ENCODE peak calls at places on chromosomes 12 and 14, in five cellular contexts. One of them, this sample, is unnamed.

GRCh38 chr12:88362439-88362838 is 217.8 kb downstream of the KITLG start:
- DNase-seq in astrocyte: peak; percentile 53
- DNase-seq in left ventricle myocardium inferior: no peak
- DNase-seq in Panc1: no peak
- DNase-seq in lower lobe of right lung: no peak
- DNase-seq in this sample: no peak

GRCh38 chr12:131903270-131904255 is 9.1 kb downstream of the ULK1 start:
- DNase-seq in astrocyte: no peak
- DNase-seq in left ventricle myocardium inferior: no peak
- DNase-seq in Panc1: no peak
- DNase-seq in lower lobe of right lung: no peak
- DNase-seq in this sample: peak; percentile 38

GRCh38 chr14:64844272-64844671 is 35.4 kb downstream of the SPTB start:
- DNase-seq in astrocyte: no peak
- DNase-seq in left ventricle myocardium inferior: no peak
- DNase-seq in Panc1: no peak
- DNase-seq in lower lobe of right lung: no peak
- DNase-seq in this sample: no peak

GRCh38 chr12:121175383-121176119 is 34.4 kb upstream of the P2RX4 start:
- DNase-seq in astrocyte: no peak
- DNase-seq in left ventricle myocardium inferior: no peak
- DNase-seq in Panc1: no peak
- DNase-seq in lower lobe of right lung: no peak
- DNase-seq in this sample: no peak

GRCh38 chr12:30026621-30027234 is 243.0 kb upstream of the TMTC1 start:
- DNase-seq in astrocyte: peak; percentile 93
- DNase-seq in left ventricle myocardium inferior: no peak
- DNase-seq in Panc1: no peak
- DNase-seq in lower lobe of right lung: no peak
- DNase-seq in this sample: no peak

GRCh38 chr12:49766115-49766455 is 24.7 kb downstream of the TMBIM6 start:
- DNase-seq in astrocyte: no peak
- DNase-seq in left ventricle myocardium inferior: no peak
- DNase-seq in Panc1: no peak
- DNase-seq in lower lobe of right lung: no peak
- DNase-seq in this sample: no peak

GRCh38 chr12:20212658-20213387 is 155.5 kb upstream of the PDE3A start:
- DNase-seq in astrocyte: peak; percentile 99
- DNase-seq in left ventricle myocardium inferior: peak; percentile 83
- DNase-seq in Panc1: no peak
- DNase-seq in lower lobe of right lung: peak; percentile 57
- DNase-seq in this sample: peak; percentile 93

GRCh38 chr14:45716506-45716905 is 463.5 kb upstream of the MIS18BP1 start:
- DNase-seq in astrocyte: no peak
- DNase-seq in left ventricle myocardium inferior: no peak
- DNase-seq in Panc1: no peak
- DNase-seq in lower lobe of right lung: no peak
- DNase-seq in this sample: no peak

GRCh38 chr12:123902821-123903220 is 69.8 kb downstream of the CCDC92 start:
- DNase-seq in astrocyte: no peak
- DNase-seq in left ventricle myocardium inferior: no peak
- DNase-seq in Panc1: no peak
- DNase-seq in lower lobe of right lung: no peak
- DNase-seq in this sample: no peak

GRCh38 chr12:3752096-3752709 is 706 bp downstream of the CRACR2A start:
- DNase-seq in astrocyte: no peak
- DNase-seq in left ventricle myocardium inferior: peak; percentile 61
- DNase-seq in Panc1: no peak
- DNase-seq in lower lobe of right lung: peak; percentile 70
- DNase-seq in this sample: peak; percentile 68

GRCh38 chr12:124365726-124366430 is 71.0 kb downstream of the RFLNA start:
- DNase-seq in astrocyte: no peak
- DNase-seq in left ventricle myocardium inferior: no peak
- DNase-seq in Panc1: no peak
- DNase-seq in lower lobe of right lung: no peak
- DNase-seq in this sample: no peak

GRCh38 chr12:63313139-63313538 is 162.1 kb upstream of the AVPR1A start:
- DNase-seq in astrocyte: no peak
- DNase-seq in left ventricle myocardium inferior: no peak
- DNase-seq in Panc1: no peak
- DNase-seq in lower lobe of right lung: no peak
- DNase-seq in this sample: no peak

GRCh38 chr14:95662376-95663186 is 23.6 kb upstream of the TCL1B start:
- DNase-seq in astrocyte: no peak
- DNase-seq in left ventricle myocardium inferior: no peak
- DNase-seq in Panc1: no peak
- DNase-seq in lower lobe of right lung: no peak
- DNase-seq in this sample: no peak

GRCh38 chr12:113194971-113195391 is 9.5 kb downstream of the RITA1 start:
- DNase-seq in astrocyte: peak; percentile 78
- DNase-seq in left ventricle myocardium inferior: no peak
- DNase-seq in Panc1: no peak
- DNase-seq in lower lobe of right lung: no peak
- DNase-seq in this sample: no peak

GRCh38 chr14:91315844-91316267 is 71.4 kb upstream of the GPR68 start:
- DNase-seq in astrocyte: no peak
- DNase-seq in left ventricle myocardium inferior: no peak
- DNase-seq in Panc1: no peak
- DNase-seq in lower lobe of right lung: no peak
- DNase-seq in this sample: no peak

GRCh38 chr12:42477931-42478330 is 111.6 kb downstream of the PRICKLE1 start:
- DNase-seq in astrocyte: peak; percentile 33
- DNase-seq in left ventricle myocardium inferior: no peak
- DNase-seq in Panc1: no peak
- DNase-seq in lower lobe of right lung: no peak
- DNase-seq in this sample: no peak

GRCh38 chr14:101333335-101334280 is 227.7 kb upstream of the DIO3 start:
- DNase-seq in astrocyte: peak; percentile 27
- DNase-seq in left ventricle myocardium inferior: no peak
- DNase-seq in Panc1: no peak
- DNase-seq in lower lobe of right lung: no peak
- DNase-seq in this sample: no peak

GRCh38 chr14:101334656-101335055 is 226.6 kb upstream of the DIO3 start:
- DNase-seq in astrocyte: no peak
- DNase-seq in left ventricle myocardium inferior: no peak
- DNase-seq in Panc1: no peak
- DNase-seq in lower lobe of right lung: no peak
- DNase-seq in this sample: no peak

GRCh38 chr14:101337053-101337452 is 224.2 kb upstream of the DIO3 start:
- DNase-seq in astrocyte: no peak
- DNase-seq in left ventricle myocardium inferior: no peak
- DNase-seq in Panc1: no peak
- DNase-seq in lower lobe of right lung: no peak
- DNase-seq in this sample: no peak

GRCh38 chr14:101335061-101335661 is 226.1 kb upstream of the DIO3 start:
- DNase-seq in astrocyte: peak; percentile 10
- DNase-seq in left ventricle myocardium inferior: no peak
- DNase-seq in Panc1: no peak
- DNase-seq in lower lobe of right lung: no peak
- DNase-seq in this sample: no peak

DNA sequence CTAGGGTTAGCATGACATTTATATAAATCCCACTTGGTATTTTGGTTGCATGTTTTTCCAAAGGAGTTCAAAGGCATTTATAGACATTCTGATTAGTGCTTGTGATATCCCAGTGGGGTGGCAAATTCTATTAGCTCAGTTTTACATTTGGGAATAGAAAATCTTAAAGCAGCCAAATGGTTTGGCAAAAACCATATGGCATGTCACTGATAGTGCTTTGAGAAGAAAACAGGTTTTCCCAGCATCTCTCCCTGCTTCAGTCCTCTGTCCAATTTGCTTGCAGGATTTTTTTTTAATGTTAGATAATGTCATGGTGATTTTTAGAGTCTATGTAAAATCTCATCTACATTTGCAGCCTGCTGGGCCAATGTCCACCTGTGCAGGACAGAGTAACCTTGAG is 225.1 kb upstream of the DIO3 start:
- DNase-seq in astrocyte: no peak
- DNase-seq in left ventricle myocardium inferior: no peak
- DNase-seq in Panc1: no peak
- DNase-seq in lower lobe of right lung: no peak
- DNase-seq in this sample: no peak
- H3K27ac ChIP-seq in astrocyte: no peak overlapping the region
- H3K27ac ChIP-seq in left ventricle myocardium inferior: no peak overlapping the region
- H3K27ac ChIP-seq in Panc1: no peak overlapping the region
- H3K27ac ChIP-seq in lower lobe of right lung: no peak overlapping the region
- H3K27ac ChIP-seq in this sample: no peak overlapping the region

GRCh38 chr12:111768159-111768895 is 1.6 kb downstream of the ALDH2 start:
- DNase-seq in astrocyte: no peak
- DNase-seq in left ventricle myocardium inferior: no peak
- DNase-seq in Panc1: no peak
- DNase-seq in lower lobe of right lung: no peak
- DNase-seq in this sample: no peak
- H3K4me3 ChIP-seq in astrocyte: no peak overlapping the region
- H3K4me3 ChIP-seq in left ventricle myocardium inferior: peak overlapping the region; percentile 99
- H3K4me3 ChIP-seq in Panc1: no peak overlapping the region
- H3K4me3 ChIP-seq in lower lobe of right lung: peak overlapping the region; percentile 91
- H3K4me3 ChIP-seq in this sample: peak overlapping the region; percentile 77

GRCh38 chr12:339557-340195 is 49.4 kb downstream of the KDM5A start:
- DNase-seq in astrocyte: no peak
- DNase-seq in left ventricle myocardium inferior: no peak
- DNase-seq in Panc1: no peak
- DNase-seq in lower lobe of right lung: no peak
- DNase-seq in this sample: no peak
- H3K27ac ChIP-seq in astrocyte: no peak overlapping the region
- H3K27ac ChIP-seq in left ventricle myocardium inferior: no peak overlapping the region
- H3K27ac ChIP-seq in Panc1: no peak overlapping the region
- H3K27ac ChIP-seq in lower lobe of right lung: no peak overlapping the region
- H3K27ac ChIP-seq in this sample: no peak overlapping the region

DNA sequence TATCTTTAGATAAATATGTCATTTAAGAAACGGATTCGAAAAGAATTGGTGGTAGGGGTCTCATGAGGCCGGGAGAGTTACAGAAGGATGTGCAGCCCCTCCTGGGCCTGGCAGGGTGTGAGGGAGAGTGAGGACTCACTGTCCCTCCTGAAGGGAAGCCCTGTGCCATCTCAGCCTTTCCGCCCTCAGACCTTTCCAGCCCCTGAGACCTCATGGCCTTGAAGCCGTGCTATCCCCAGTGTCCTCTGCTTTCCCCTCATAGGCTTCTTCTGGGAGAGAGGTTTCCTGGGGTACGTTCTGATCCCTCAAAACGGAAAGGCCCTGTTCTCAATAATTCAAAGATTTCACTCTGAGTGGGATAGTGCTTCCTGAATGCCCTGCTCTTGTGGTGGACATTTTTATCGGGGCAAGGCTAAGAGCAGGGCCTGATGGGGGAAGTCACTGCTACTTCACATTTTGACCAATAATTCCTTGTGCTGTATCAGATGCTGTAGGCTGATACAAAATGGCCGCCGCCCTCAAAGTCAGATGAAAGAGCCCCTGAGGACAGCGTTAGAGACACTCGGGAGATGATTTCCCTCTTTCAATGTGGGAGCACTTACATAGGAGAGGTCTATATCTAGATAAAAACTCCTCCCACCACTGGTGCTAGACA is 1.3 kb downstream of the CD4 start:
- DNase-seq in astrocyte: no peak
- DNase-seq in left ventricle myocardium inferior: no peak
- DNase-seq in Panc1: no peak
- DNase-seq in lower lobe of right lung: no peak
- DNase-seq in this sample: no peak
- H3K4me3 ChIP-seq in astrocyte: no peak overlapping the region
- H3K4me3 ChIP-seq in left ventricle myocardium inferior: peak overlapping the region; percentile 34
- H3K4me3 ChIP-seq in Panc1: no peak overlapping the region
- H3K4me3 ChIP-seq in lower lobe of right lung: peak overlapping the region; percentile 55
- H3K4me3 ChIP-seq in this sample: no peak overlapping the region

DNA sequence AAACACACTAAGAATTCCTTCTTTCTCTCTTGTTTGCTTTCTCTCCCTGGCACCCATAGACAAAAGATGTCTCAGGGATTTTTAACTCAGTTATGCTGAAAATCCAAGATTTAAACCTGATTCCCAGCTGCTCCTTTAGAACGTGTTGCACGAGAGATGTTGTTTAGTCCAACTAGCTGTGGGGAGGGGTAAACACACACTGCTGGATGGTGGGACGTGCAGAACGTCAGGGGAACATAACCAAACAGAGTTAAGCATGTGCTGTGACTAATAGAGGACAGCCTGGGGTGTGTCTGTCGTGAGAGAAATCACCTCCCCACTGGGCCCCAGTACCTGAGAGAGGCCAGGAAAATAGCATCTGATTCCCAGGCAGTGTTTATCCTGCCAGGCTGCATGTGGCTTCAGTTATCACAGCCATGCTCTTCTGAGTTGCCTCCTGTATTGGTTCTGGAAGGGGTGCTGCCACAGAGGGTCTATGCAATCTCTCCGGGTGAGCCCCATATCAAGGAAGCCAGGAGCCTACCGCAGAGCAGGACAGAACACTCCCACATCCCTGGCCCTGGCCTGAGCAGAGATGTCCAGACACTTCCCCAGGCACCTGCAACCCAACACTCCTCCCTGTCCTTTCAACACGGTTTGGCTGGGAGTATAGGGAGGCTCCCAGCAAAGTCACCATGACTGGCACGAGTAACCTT is 112.7 kb upstream of the EGLN3 start:
- DNase-seq in astrocyte: no peak
- DNase-seq in left ventricle myocardium inferior: peak; percentile 50
- DNase-seq in Panc1: no peak
- DNase-seq in lower lobe of right lung: no peak
- DNase-seq in this sample: peak; percentile 51
- H3K27ac ChIP-seq in astrocyte: no peak overlapping the region
- H3K27ac ChIP-seq in left ventricle myocardium inferior: peak overlapping the region; percentile 85
- H3K27ac ChIP-seq in Panc1: no peak overlapping the region
- H3K27ac ChIP-seq in lower lobe of right lung: no peak overlapping the region
- H3K27ac ChIP-seq in this sample: peak overlapping the region; percentile 40

GRCh38 chr14:104149617-104150141 is 11.3 kb downstream of the KIF26A start:
- DNase-seq in astrocyte: peak; percentile 3
- DNase-seq in left ventricle myocardium inferior: no peak
- DNase-seq in Panc1: no peak
- DNase-seq in lower lobe of right lung: no peak
- DNase-seq in this sample: peak; percentile 82
- H3K4me3 ChIP-seq in astrocyte: no peak overlapping the region
- H3K4me3 ChIP-seq in left ventricle myocardium inferior: peak overlapping the region; percentile 25
- H3K4me3 ChIP-seq in Panc1: no peak overlapping the region
- H3K4me3 ChIP-seq in lower lobe of right lung: no peak overlapping the region
- H3K4me3 ChIP-seq in this sample: no peak overlapping the region